ENCODE peak calls at places on chromosomes 5 and 9, in seven cellular contexts. S, P, T, B, K, V and E are unnamed samples.

GRCh38 chr5:78667461-78668103 is 19.0 kb upstream of the LHFPL2 start:
- DNase-seq in T (no peak), S (no peak), P (peak; percentile 57), V (no peak), B (no peak), K (no peak), E (peak; percentile 59)

GRCh38 chr5:97735209-97735608 is 552.2 kb upstream of the RIOK2 start:
- DNase-seq in K (no peak), T (no peak), P (no peak), V (no peak), B (peak; percentile 1), S (no peak), E (peak; percentile 98)

GRCh38 chr5:108619815-108620214 is 127.9 kb upstream of the FER start:
- DNase-seq in P (peak; percentile 53), B (no peak), V (no peak), T (no peak), K (no peak), S (no peak), E (no peak)

GRCh38 chr5:176447538-176447981 is 625 bp upstream of the FAF2 start:
- DNase-seq in V (no peak), K (no peak), T (no peak), B (no peak), P (no peak), S (no peak), E (no peak)

GRCh38 chr5:144247131-144247530 is 76.5 kb downstream of the KCTD16 start:
- DNase-seq in P (no peak), T (no peak), V (peak; percentile 4), B (no peak), S (no peak), K (no peak), E (no peak)

GRCh38 chr9:36207546-36208012 is 16.9 kb downstream of the CLTA start:
- DNase-seq in V (no peak), B (no peak), P (no peak), S (no peak), T (no peak), K (peak; percentile 16), E (no peak)

GRCh38 chr9:120942186-120943001 is 15.8 kb upstream of the TRAF1 start:
- DNase-seq in S (no peak), V (no peak), P (no peak), K (no peak), B (no peak), T (no peak), E (no peak)

GRCh38 chr9:133944746-133945135 is 47.4 kb downstream of the VAV2 start:
- DNase-seq in K (no peak), S (peak; percentile 9), P (peak; percentile 94), B (no peak), V (peak; percentile 66), T (no peak), E (peak; percentile 96)

GRCh38 chr5:79229357-79230174 is 6.4 kb upstream of the JMY start:
- DNase-seq in V (no peak), P (peak; percentile 13), B (no peak), K (peak; percentile 50), T (peak; percentile 71), S (no peak), E (peak; percentile 89)

GRCh38 chr5:77086611-77087483 is at the start of gene ZBED3:
- DNase-seq in K (peak; percentile 79), T (peak; percentile 61), S (peak; percentile 61), V (peak; percentile 81), P (peak; percentile 86), B (peak; percentile 43), E (peak; percentile 53)

GRCh38 chr9:129351642-129352151 is 173.6 kb upstream of the IER5L start:
- DNase-seq in T (no peak), V (no peak), S (no peak), P (no peak), B (no peak), K (peak; percentile 75), E (no peak)

GRCh38 chr9:96688745-96689464 is 33.8 kb upstream of the PRXL2C start:
- DNase-seq in B (no peak), V (no peak), P (no peak), T (no peak), K (no peak), S (no peak), E (no peak)

GRCh38 chr9:5042661-5043178 is 57.6 kb downstream of the JAK2 start:
- DNase-seq in T (no peak), V (no peak), B (no peak), K (no peak), P (no peak), S (no peak), E (no peak)

GRCh38 chr9:124574944-124575343 is 67.7 kb upstream of the NR5A1 start:
- DNase-seq in V (no peak), K (peak; percentile 57), B (no peak), T (no peak), P (peak; percentile 95), S (no peak), E (peak; percentile 88)

GRCh38 chr9:34332370-34332964 is 3.1 kb downstream of the NUDT2 start:
- DNase-seq in P (peak; percentile 24), B (peak; percentile 61), T (no peak), S (no peak), K (peak; percentile 17), V (peak; percentile 16), E (peak; percentile 65)

GRCh38 chr5:10663531-10664183 is 97.4 kb downstream of the DAP start:
- DNase-seq in V (peak; percentile 5), K (no peak), P (peak; percentile 55), B (peak; percentile 66), S (no peak), T (no peak), E (no peak)

GRCh38 chr5:159741829-159742228 is 174.5 kb upstream of the ADRA1B start:
- DNase-seq in S (no peak), V (no peak), B (no peak), P (no peak), T (no peak), K (no peak), E (no peak)

GRCh38 chr9:126965541-126966428 is 51.2 kb downstream of the RALGPS1 start:
- DNase-seq in S (peak; percentile 47), P (peak; percentile 82), B (peak; percentile 58), T (peak; percentile 60), V (peak; percentile 55), K (peak; percentile 78), E (peak; percentile 66)

GRCh38 chr9:124442360-124442759 is 7.9 kb upstream of the ADGRD2 start:
- DNase-seq in P (no peak), V (no peak), T (no peak), K (no peak), B (no peak), S (no peak), E (no peak)

GRCh38 chr5:159921721-159922120 is 5.4 kb downstream of the ADRA1B start:
- DNase-seq in B (no peak), P (no peak), S (no peak), K (no peak), T (no peak), V (no peak), E (no peak)

GRCh38 chr5:141716009-141716408 is 34.0 kb upstream of the ARAP3 start:
- DNase-seq in T (no peak), S (no peak), P (no peak), K (peak; percentile 21), V (no peak), B (no peak), E (peak; percentile 91)

GRCh38 chr9:130041648-130042405 is 1.2 kb downstream of the FNBP1 start:
- DNase-seq in V (no peak), P (peak; percentile 54), S (peak; percentile 22), B (no peak), K (peak; percentile 34), T (peak; percentile 31), E (peak; percentile 20)

GRCh38 chr9:109755040-109755439 is 25.0 kb upstream of the PALM2AKAP2 start:
- DNase-seq in P (no peak), B (no peak), T (no peak), K (no peak), S (no peak), V (no peak), E (no peak)

GRCh38 chr9:15513335-15513734 is 2.6 kb upstream of the PSIP1 start:
- DNase-seq in B (no peak), S (no peak), P (peak; percentile 9), T (peak; percentile 20), V (peak; percentile 7), K (peak; percentile 21), E (peak; percentile 11)

GRCh38 chr5:56357426-56357825 is 124.3 kb upstream of the ANKRD55 start:
- DNase-seq in S (no peak), T (no peak), B (no peak), V (no peak), K (no peak), P (no peak), E (no peak)

GRCh38 chr9:26324787-26325186 is 567.8 kb downstream of the CAAP1 start:
- DNase-seq in K (no peak), P (no peak), V (no peak), S (no peak), B (no peak), T (no peak), E (no peak)